ENCODE peak calls at places on chromosomes 7 and 10, in six cellular contexts. V is K562, X is Panc1, Y is mammary epithelial cell, R is small intestine, G is osteoblast. L is an unnamed sample. For H3K36me3 and H3K27me3, the result is how much of the 10 kb centered on the place peaks cover.

GRCh38 chr7:118250860-118251494 is 26.5 kb downstream of the ANKRD7 start:
- DNase-seq in V (no peak), X (no peak), Y (no peak), R (no peak), G (no peak), L (no peak)

GRCh38 chr10:8035641-8036520 is 18.6 kb upstream of the GATA3 start:
- DNase-seq in V (no peak), X (no peak), Y (no peak), R (no peak), G (peak), L (peak)

GRCh38 chr10:48970046-48970445 is 30.4 kb upstream of the LRRC18 start:
- DNase-seq in V (no peak), X (no peak), Y (no peak), R (no peak), G (no peak), L (no peak)

GRCh38 chr10:119268871-119269506 is 61.6 kb downstream of the GRK5 start:
- DNase-seq in V (no peak), X (no peak), Y (no peak), R (no peak), G (no peak), L (no peak)

GRCh38 chr7:41578700-41579099 is 124.2 kb downstream of the INHBA start:
- DNase-seq in V (no peak), X (no peak), Y (no peak), R (no peak), G (no peak), L (no peak)

GRCh38 chr7:93894966-93895650 is 4.6 kb upstream of the TFPI2 start:
- DNase-seq in V (no peak), X (no peak), Y (no peak), R (no peak), G (peak), L (no peak)

GRCh38 chr7:45456747-45457146 is 117.4 kb upstream of the ADCY1 start:
- DNase-seq in V (no peak), X (no peak), Y (no peak), R (no peak), G (no peak), L (no peak)

GRCh38 chr10:21989453-21990154 is 13.9 kb downstream of the DNAJC1 start:
- DNase-seq in V (peak), X (no peak), Y (peak), R (peak), G (no peak), L (peak)

GRCh38 chr7:96085953-96086352 is 235.9 kb downstream of the SLC25A13 start:
- DNase-seq in V (no peak), X (no peak), Y (no peak), R (no peak), G (no peak), L (no peak)

GRCh38 chr7:138023618-138024333 is 21.9 kb upstream of the CREB3L2 start:
- DNase-seq in V (no peak), X (no peak), Y (no peak), R (no peak), G (no peak), L (no peak)

GRCh38 chr7:65798111-65799075 is 74.5 kb upstream of the VKORC1L1 start:
- DNase-seq in V (no peak), X (no peak), Y (peak), R (peak), G (peak), L (no peak)

GRCh38 chr7:134031835-134032617 is 95.1 kb upstream of the LRGUK start:
- DNase-seq in V (no peak), X (no peak), Y (no peak), R (no peak), G (peak), L (no peak)

GRCh38 chr10:24255115-24255895 is 46.4 kb downstream of the KIAA1217 start:
- DNase-seq in V (no peak), X (no peak), Y (peak), R (no peak), G (no peak), L (peak)

GRCh38 chr10:78909268-78909667 is 159.5 kb upstream of the ZMIZ1 start:
- DNase-seq in V (no peak), X (no peak), Y (no peak), R (no peak), G (no peak), L (no peak)

GRCh38 chr7:129948877-129949291 is 3.9 kb downstream of the UBE2H start:
- DNase-seq in V (peak), X (peak), Y (peak), R (peak), G (peak), L (peak)

GRCh38 chr10:30072068-30072467 is 12.7 kb upstream of the JCAD start:
- DNase-seq in V (no peak), X (no peak), Y (no peak), R (no peak), G (no peak), L (no peak)

GRCh38 chr10:30074933-30075332 is 15.5 kb upstream of the JCAD start:
- DNase-seq in V (no peak), X (no peak), Y (no peak), R (no peak), G (no peak), L (no peak)

GRCh38 chr10:30074101-30074500 is 14.7 kb upstream of the JCAD start:
- DNase-seq in V (no peak), X (no peak), Y (no peak), R (no peak), G (no peak), L (no peak)

GRCh38 chr10:30073767-30074060 is 14.3 kb upstream of the JCAD start:
- DNase-seq in V (no peak), X (no peak), Y (no peak), R (no peak), G (no peak), L (no peak)

GRCh38 chr10:30073045-30073766 is 13.8 kb upstream of the JCAD start:
- DNase-seq in V (no peak), X (no peak), Y (no peak), R (no peak), G (no peak), L (no peak)
- H3K4me3 ChIP-seq in V (no peak), X (no peak), Y (no peak), R (no peak), G (no peak), L (no peak)

GRCh38 chr10:72086466-72087391 is 1.6 kb downstream of the SPOCK2 start:
- DNase-seq in V (no peak), X (no peak), Y (no peak), R (no peak), G (peak), L (peak)

GRCh38 chr10:72085166-72085565 is 3.2 kb downstream of the SPOCK2 start:
- DNase-seq in V (no peak), X (no peak), Y (no peak), R (no peak), G (no peak), L (peak)

GRCh38 chr10:72084094-72084459 is 4.3 kb downstream of the SPOCK2 start:
- DNase-seq in V (no peak), X (no peak), Y (no peak), R (no peak), G (peak), L (peak)

GRCh38 chr10:72087392-72087968 is 871 bp downstream of the SPOCK2 start:
- DNase-seq in V (no peak), X (no peak), Y (no peak), R (no peak), G (no peak), L (peak)

DNA sequence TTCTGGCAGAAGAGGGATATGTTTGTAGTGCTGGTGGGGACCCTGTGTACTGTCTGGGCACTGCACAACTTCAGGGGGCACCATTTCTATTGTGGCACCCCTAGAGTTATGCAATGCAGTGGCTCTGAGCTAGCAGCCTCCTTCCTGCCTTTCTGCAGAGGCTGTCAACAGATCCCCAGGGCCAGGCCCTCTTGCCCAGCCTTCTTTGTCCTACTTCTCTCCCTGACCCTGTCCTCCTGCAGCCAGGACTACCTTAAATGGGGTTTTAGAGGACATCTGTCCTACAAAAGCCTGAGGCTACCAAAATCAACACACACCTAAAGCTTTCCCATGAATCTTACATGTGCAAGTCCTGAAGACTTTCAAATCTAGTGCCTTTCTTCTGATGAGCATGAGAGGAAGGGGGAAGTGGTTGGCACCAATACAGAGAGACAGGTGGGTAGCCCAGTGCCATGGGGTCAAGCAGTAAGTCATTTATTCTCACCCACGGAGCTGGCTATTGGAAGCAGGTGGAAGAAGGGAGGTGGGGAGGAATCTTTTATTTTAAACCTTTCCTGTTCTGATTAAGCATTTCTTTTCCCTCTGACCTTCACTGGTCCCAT is 2.4 kb downstream of the SPOCK2 start:
- DNase-seq in V (no peak), X (no peak), Y (no peak), R (no peak), G (peak), L (peak)
- H3K36me3 ChIP-seq in V (under half), X (under half), Y (under half), R (under half), G (under half), L (under half)

GRCh38 chr10:19848226-19848950 is 32.2 kb downstream of the PLXDC2 start:
- DNase-seq in V (no peak), X (no peak), Y (no peak), R (no peak), G (no peak), L (no peak)
- H3K27me3 ChIP-seq in V (under half), X (under half), Y (under half), R (under half), G (under half), L (under half)

DNA sequence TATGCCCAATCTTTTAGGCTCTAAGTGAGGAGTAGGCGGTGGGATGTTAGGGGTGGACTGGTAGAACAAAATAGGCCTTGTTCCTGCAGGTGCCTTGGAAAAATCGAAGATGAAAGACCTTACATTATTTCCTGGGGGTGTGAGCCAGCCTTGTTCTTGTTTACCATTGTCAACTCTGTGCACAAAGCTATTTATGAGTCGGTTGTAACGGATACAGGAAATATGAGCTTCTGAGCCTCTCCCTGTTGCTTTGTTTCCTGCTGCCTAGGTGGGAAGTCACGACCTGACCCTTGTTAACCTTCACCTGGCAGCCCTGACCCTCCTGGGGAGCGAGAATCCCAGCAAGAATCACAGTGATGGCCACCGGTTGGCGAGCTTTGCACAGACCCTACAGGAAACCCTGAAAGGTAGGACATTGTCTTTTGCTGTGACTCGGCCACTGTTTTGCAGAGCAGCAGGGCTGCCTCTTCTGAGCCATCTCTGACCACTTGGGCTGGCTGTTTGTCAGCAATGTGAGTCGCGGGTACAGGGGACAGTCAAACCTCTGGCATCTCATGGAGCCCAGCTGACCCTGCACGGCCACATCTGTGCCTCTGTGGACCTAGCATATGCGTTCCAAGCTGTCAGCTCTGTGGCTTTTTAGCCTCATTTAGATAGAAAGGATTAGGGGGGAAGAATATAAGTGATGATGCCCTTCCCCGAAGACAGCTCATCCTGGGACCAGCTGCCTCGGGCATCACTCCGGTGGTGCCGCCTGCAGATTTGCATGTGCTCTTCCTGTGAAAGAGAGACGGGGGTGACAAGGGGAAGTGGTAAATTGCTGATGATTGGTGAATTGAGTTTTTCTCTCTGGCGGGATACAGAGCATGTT is 102.1 kb upstream of the ANLN start:
- DNase-seq in V (no peak), X (peak), Y (no peak), R (peak), G (peak), L (no peak)
- H3K4me3 ChIP-seq in V (no peak), X (no peak), Y (no peak), R (no peak), G (no peak), L (no peak)

GRCh38 chr7:29405891-29406290 is 157.7 kb upstream of the PRR15 start:
- DNase-seq in V (no peak), X (no peak), Y (no peak), R (no peak), G (no peak), L (no peak)
- H3K36me3 ChIP-seq in V (under half), X (under half), Y (under half), R (under half), G (under half), L (under half)

GRCh38 chr10:35606423-35606822 is 1.3 kb downstream of the GJD4 start:
- DNase-seq in V (no peak), X (no peak), Y (no peak), R (no peak), G (peak), L (no peak)

GRCh38 chr10:35608317-35608672 is 3.2 kb downstream of the GJD4 start:
- DNase-seq in V (no peak), X (no peak), Y (no peak), R (no peak), G (no peak), L (peak)

GRCh38 chr10:35611750-35612149 is 6.6 kb downstream of the GJD4 start:
- DNase-seq in V (peak), X (no peak), Y (no peak), R (no peak), G (no peak), L (peak)

GRCh38 chr10:35605191-35605590 is at the start of gene GJD4:
- DNase-seq in V (peak), X (no peak), Y (no peak), R (no peak), G (no peak), L (no peak)

GRCh38 chr10:35607475-35608316 is 2.6 kb downstream of the GJD4 start:
- DNase-seq in V (no peak), X (no peak), Y (no peak), R (no peak), G (peak), L (peak)
- H3K27me3 ChIP-seq in V (under half), X (under half), Y (under half), R (under half), G (under half), L (under half)

GRCh38 chr7:151125835-151126481 is 39.7 kb downstream of the AGAP3 start:
- DNase-seq in V (no peak), X (no peak), Y (no peak), R (peak), G (peak), L (peak)
- H3K4me3 ChIP-seq in V (no peak), X (no peak), Y (no peak), R (no peak), G (peak), L (peak)